ENCODE peak calls at places on chromosome 11, in six cellular contexts. D is aorta; E is hippocampal formation; Z is nephron progenitor cell; A is right lobe of liver; Y is activated T-helper 1 cell treated with anti-CD3 and anti-CD28 coated beads, Interleukin-12 subunit alpha, Interleukin-12 subunit beta, Interleukin-2, Interleukin-4 antibody, amounts not matched to agents 30 ng/mL and 10 ng/mL and 1 ng/mL, durations not matched to agents 14 hours and 24 hours and 36 hours. W is an unnamed sample.

GRCh38 chr11:62012451-62013265 is 45.2 kb upstream of the FTH1 start:
- DNase-seq in A (no peak), E (no peak), Y (no peak), Z (no peak), D (peak), W (no peak)

GRCh38 chr11:131760191-131760951 is 390.0 kb downstream of the NTM start:
- DNase-seq in Y (no peak), Z (peak), E (no peak), A (no peak), D (no peak), W (no peak)

GRCh38 chr11:1756024-1756561 is 5.7 kb upstream of the IFITM10 start:
- DNase-seq in E (no peak), Z (no peak), D (no peak), Y (no peak), A (peak), W (peak)

GRCh38 chr11:47586043-47586442 is 435 bp upstream of the FAM180B start:
- DNase-seq in Z (no peak), Y (no peak), D (peak), E (no peak), A (no peak), W (no peak)

GRCh38 chr11:46865340-46865739 is 19.3 kb upstream of the CKAP5 start:
- DNase-seq in A (no peak), D (no peak), Y (no peak), E (no peak), Z (no peak), W (no peak)

GRCh38 chr11:63945482-63946163 is 6.8 kb downstream of the NAA40 start:
- DNase-seq in Y (peak), Z (peak), A (peak), D (peak), E (peak), W (no peak)

GRCh38 chr11:20303451-20303965 is 60.0 kb upstream of the HTATIP2 start:
- DNase-seq in D (no peak), Y (no peak), A (no peak), Z (no peak), E (no peak), W (no peak)

GRCh38 chr11:43736502-43737193 is 56.1 kb downstream of the HSD17B12 start:
- DNase-seq in A (no peak), D (no peak), Z (no peak), Y (no peak), E (no peak), W (no peak)

GRCh38 chr11:28674432-28675076 is 566.4 kb downstream of the METTL15 start:
- DNase-seq in Z (peak), D (no peak), Y (no peak), E (no peak), A (no peak), W (no peak)

GRCh38 chr11:9719949-9720646 is 56.2 kb downstream of the SWAP70 start:
- DNase-seq in D (no peak), A (no peak), E (no peak), Y (no peak), Z (no peak), W (no peak)

GRCh38 chr11:67194096-67194495 is 72.2 kb upstream of the GRK2 start:
- DNase-seq in Z (no peak), Y (no peak), E (no peak), D (no peak), A (no peak), W (no peak)

GRCh38 chr11:57574061-57574460 is 6.6 kb upstream of the UBE2L6 start:
- DNase-seq in D (no peak), E (no peak), Z (no peak), A (no peak), Y (no peak), W (no peak)

GRCh38 chr11:14583252-14584105 is 60.1 kb upstream of the PDE3B start:
- DNase-seq in E (no peak), A (peak), Y (no peak), D (no peak), Z (no peak), W (no peak)

GRCh38 chr11:73193251-73194033 is 24.6 kb upstream of the P2RY2 start:
- DNase-seq in D (peak), Z (no peak), A (no peak), E (no peak), Y (no peak), W (peak)

GRCh38 chr11:131511794-131512193 is 141.4 kb downstream of the NTM start:
- DNase-seq in Y (no peak), E (no peak), Z (peak), D (no peak), A (no peak), W (no peak)

GRCh38 chr11:39432929-39433328 is 2026.5 kb downstream of the LRRC4C start:
- DNase-seq in A (no peak), E (no peak), Z (no peak), Y (no peak), D (no peak), W (no peak)

GRCh38 chr11:124717786-124718634 is 21.7 kb upstream of the NRGN start:
- DNase-seq in Y (no peak), D (peak), Z (peak), A (no peak), E (no peak), W (no peak)

GRCh38 chr11:93685196-93685595 is 23.7 kb downstream of the CEP295 start:
- DNase-seq in D (no peak), Y (no peak), Z (no peak), E (no peak), A (no peak), W (no peak)

GRCh38 chr11:69841859-69842698 is 22.9 kb upstream of the FGF3 start:
- DNase-seq in A (no peak), Z (no peak), D (no peak), E (no peak), Y (no peak), W (no peak)

GRCh38 chr11:13109616-13110015 is 100.5 kb downstream of the RASSF10 start:
- DNase-seq in Z (no peak), D (no peak), E (no peak), A (no peak), Y (no peak), W (no peak)

GRCh38 chr11:78083036-78083435 is 3.4 kb upstream of the NDUFC2 start:
- DNase-seq in A (no peak), Y (no peak), D (no peak), E (no peak), Z (no peak), W (no peak)